ENCODE peak calls at places on chromosome 18, in four cellular contexts. E, N, V and X are unnamed samples.

GRCh38 chr18:64983497-64984238 is 767.1 kb upstream of the CDH7 start:
- DNase-seq in V (no peak), E (no peak), N (no peak), X (no peak)

GRCh38 chr18:73316513-73316912 is 448.7 kb upstream of the NETO1 start:
- DNase-seq in E (no peak), N (no peak), V (no peak), X (no peak)

GRCh38 chr18:3585656-3586509 is 135.9 kb downstream of the TGIF1 start:
- DNase-seq in N (peak; percentile 77), V (peak; percentile 56), E (peak; percentile 78), X (peak; percentile 90)

GRCh38 chr18:39453882-39454281 is 1888.3 kb upstream of the CELF4 start:
- DNase-seq in N (no peak), E (peak; percentile 61), V (no peak), X (no peak)

GRCh38 chr18:54094474-54094873 is 130.0 kb downstream of the MBD2 start:
- DNase-seq in E (no peak), N (no peak), V (no peak), X (no peak)

GRCh38 chr18:39497819-39498218 is 1932.2 kb upstream of the CELF4 start:
- DNase-seq in V (no peak), N (no peak), E (no peak), X (no peak)

GRCh38 chr18:3350566-3351527 is 88.9 kb downstream of the MYL12B start:
- DNase-seq in N (no peak), E (no peak), V (no peak), X (no peak)

GRCh38 chr18:11178951-11179549 is 29.7 kb upstream of the PIEZO2 start:
- DNase-seq in E (peak; percentile 86), V (no peak), N (no peak), X (peak; percentile 80)

GRCh38 chr18:48003426-48004349 is 73.2 kb upstream of the SMAD2 start:
- DNase-seq in V (no peak), E (peak; percentile 65), N (no peak), X (no peak)

GRCh38 chr18:2655153-2655953 is at the start of gene SMCHD1:
- DNase-seq in N (no peak), V (peak; percentile 83), E (peak; percentile 90), X (peak; percentile 92)

GRCh38 chr18:35713545-35713944 is 132.0 kb downstream of the GALNT1 start:
- DNase-seq in N (no peak), E (no peak), V (no peak), X (no peak)

GRCh38 chr18:75161629-75162028 is 47.3 kb downstream of the PTGR3 start:
- DNase-seq in V (no peak), N (no peak), E (no peak), X (no peak)

GRCh38 chr18:52339891-52340371 is at the start of gene DCC:
- DNase-seq in E (no peak), V (no peak), N (peak; percentile 47), X (no peak)

GRCh38 chr18:10454800-10455550 is 540 bp downstream of the APCDD1 start:
- DNase-seq in N (no peak), V (no peak), E (no peak), X (no peak)

GRCh38 chr18:59052965-59053960 is 86.4 kb upstream of the SEC11C start:
- DNase-seq in E (no peak), V (no peak), N (no peak), X (no peak)

GRCh38 chr18:811192-812122 is 585 bp downstream of the YES1 start:
- DNase-seq in V (no peak), N (no peak), E (no peak), X (peak; percentile 79)

GRCh38 chr18:39913790-39914366 is 2041.2 kb upstream of the PIK3C3 start:
- DNase-seq in N (no peak), V (no peak), E (no peak), X (no peak)

DNA sequence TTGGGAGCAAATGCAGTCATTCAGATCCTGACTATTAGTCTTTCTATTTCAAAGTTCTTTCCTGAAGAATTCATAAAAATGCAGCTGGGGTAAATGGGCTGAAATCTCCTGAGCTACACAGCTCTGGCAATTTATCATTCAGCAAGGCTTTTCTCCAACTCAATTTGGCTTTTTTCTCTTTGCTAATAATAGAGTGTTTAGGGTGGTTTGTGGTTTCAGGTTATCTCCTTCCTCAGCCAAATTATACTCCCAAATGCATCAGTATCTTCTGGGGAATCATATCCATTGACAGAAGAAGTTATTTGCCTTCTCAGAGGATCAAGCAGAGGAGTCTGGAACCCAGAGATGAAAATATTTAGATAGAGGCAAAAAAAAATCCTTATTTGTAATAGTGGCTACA is 282.4 kb upstream of the SLC14A2 start:
- DNase-seq in N (no peak), E (no peak), V (no peak), X (no peak)
- H3K9me3 ChIP-seq in N (no peaks in the 10 kb centered on the region), E (no peaks in the 10 kb centered on the region), V (no peaks in the 10 kb centered on the region), X (no peaks in the 10 kb centered on the region)

GRCh38 chr18:22946217-22946616 is 13.1 kb downstream of the RBBP8 start:
- DNase-seq in E (no peak), V (no peak), N (no peak), X (no peak)

GRCh38 chr18:22946841-22947240 is 13.7 kb downstream of the RBBP8 start:
- DNase-seq in V (no peak), N (no peak), E (no peak), X (no peak)

GRCh38 chr18:22952525-22952924 is 19.4 kb downstream of the RBBP8 start:
- DNase-seq in V (no peak), N (no peak), E (no peak), X (no peak)

GRCh38 chr18:22956226-22956625 is 23.1 kb downstream of the RBBP8 start:
- DNase-seq in E (no peak), N (no peak), V (no peak), X (no peak)

DNA sequence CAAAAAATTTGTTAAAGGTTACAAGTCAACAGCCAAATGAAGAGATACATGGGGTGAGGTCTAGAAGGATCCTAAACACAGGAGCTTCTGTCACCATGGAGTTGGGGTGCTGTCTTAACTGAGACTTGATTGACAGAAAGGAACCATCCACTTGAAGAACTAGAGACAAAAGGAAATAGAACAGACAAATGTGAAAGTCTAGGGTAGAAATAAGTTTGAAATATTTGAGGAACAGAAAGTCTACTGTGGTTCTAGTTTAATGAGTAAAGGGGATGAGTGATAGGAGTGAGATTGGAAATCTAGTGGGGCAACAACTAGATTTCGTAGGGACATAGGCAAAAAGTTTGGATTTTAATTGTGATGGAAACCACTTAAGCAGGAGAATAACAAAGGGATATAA is 18.7 kb downstream of the RBBP8 start:
- DNase-seq in E (no peak), N (no peak), V (no peak), X (no peak)
- H3K9me3 ChIP-seq in E (no peaks in the 10 kb centered on the region), N (no peaks in the 10 kb centered on the region), V (no peaks in the 10 kb centered on the region), X (no peaks in the 10 kb centered on the region)

GRCh38 chr18:56068030-56068671 is 480.2 kb upstream of the TCF4 start:
- DNase-seq in N (no peak), E (no peak), V (no peak), X (no peak)
- H3K9me3 ChIP-seq in N (no peaks in the 10 kb centered on the region), E (no peaks in the 10 kb centered on the region), V (peaks cover 2% of the 10 kb centered on the region), X (no peaks in the 10 kb centered on the region)

DNA sequence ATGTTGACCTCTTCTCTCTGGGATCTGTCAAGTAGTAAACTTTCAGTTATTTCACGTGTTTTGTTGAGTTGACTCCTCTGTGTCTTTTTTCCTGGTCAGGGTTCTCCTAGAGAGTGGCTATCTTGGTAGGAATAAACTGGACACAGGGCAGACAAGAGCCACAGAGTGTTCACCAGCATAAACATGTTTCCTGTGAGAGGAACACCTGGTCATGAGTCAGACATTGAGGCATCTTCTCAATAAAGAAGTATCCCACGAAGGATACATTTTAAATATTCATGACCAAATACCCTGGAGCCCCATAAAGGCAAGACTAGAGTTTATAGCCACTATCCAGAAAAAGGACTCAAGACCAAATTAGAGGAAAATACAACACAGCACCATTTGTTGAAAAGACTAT is 269.7 kb upstream of the ZNF521 start:
- DNase-seq in N (no peak), V (no peak), E (no peak), X (no peak)
- H3K9me3 ChIP-seq in N (no peaks in the 10 kb centered on the region), V (no peaks in the 10 kb centered on the region), E (no peaks in the 10 kb centered on the region), X (no peaks in the 10 kb centered on the region)

GRCh38 chr18:78080081-78080480 is 830.4 kb downstream of the GALR1 start:
- DNase-seq in V (no peak), E (no peak), N (no peak), X (no peak)
- H3K9me3 ChIP-seq in V (no peaks in the 10 kb centered on the region), E (no peaks in the 10 kb centered on the region), N (no peaks in the 10 kb centered on the region), X (no peaks in the 10 kb centered on the region)

DNA sequence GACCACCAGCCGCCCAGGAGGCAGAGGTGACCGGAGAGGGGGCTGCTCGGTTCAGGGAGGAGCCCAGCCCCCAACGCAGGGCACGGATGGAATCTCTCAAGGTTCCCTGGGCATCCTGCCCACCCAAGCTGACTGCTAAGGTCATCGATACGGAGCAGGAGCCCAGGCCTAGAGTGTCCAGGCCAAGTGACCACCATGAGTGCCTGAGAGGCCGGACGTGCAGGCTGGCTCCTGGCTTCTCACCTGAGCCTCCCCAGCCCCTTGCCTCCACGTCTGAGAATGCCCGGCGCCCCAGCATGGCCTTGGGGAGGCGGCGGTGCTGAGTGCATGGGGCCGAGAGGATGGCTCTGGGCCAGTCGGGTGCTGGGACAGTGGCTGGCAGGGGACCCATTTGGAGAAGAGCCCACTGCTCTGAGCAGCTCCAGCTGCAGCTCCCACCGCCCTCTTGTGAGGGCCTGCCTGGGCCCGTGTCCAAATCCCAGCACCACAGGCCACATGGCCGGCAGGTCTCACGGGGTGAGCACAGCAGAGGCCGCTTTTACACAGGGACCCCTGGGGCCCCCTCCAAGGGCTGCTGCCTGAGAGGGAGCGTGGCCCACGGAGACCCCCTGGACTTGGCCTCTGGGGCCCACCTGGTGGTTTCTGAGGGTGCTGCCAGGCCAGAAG is 102.8 kb upstream of the CTDP1 start:
- DNase-seq in N (no peak), V (no peak), E (no peak), X (peak; percentile 74)
- H3K9me3 ChIP-seq in N (peaks cover 25% of the 10 kb centered on the region), V (no peaks in the 10 kb centered on the region), E (no peaks in the 10 kb centered on the region), X (peaks cover 13% of the 10 kb centered on the region)

GRCh38 chr18:45666520-45666919 is 51.2 kb downstream of the SLC14A2 start:
- DNase-seq in N (no peak), E (no peak), V (no peak), X (no peak)

GRCh38 chr18:45663646-45664045 is 48.4 kb downstream of the SLC14A2 start:
- DNase-seq in N (no peak), V (no peak), E (no peak), X (no peak)

GRCh38 chr18:45666006-45666405 is 50.7 kb downstream of the SLC14A2 start:
- DNase-seq in V (no peak), N (no peak), E (no peak), X (no peak)

GRCh38 chr18:45667056-45667455 is 51.8 kb downstream of the SLC14A2 start:
- DNase-seq in N (no peak), V (no peak), E (no peak), X (no peak)

DNA sequence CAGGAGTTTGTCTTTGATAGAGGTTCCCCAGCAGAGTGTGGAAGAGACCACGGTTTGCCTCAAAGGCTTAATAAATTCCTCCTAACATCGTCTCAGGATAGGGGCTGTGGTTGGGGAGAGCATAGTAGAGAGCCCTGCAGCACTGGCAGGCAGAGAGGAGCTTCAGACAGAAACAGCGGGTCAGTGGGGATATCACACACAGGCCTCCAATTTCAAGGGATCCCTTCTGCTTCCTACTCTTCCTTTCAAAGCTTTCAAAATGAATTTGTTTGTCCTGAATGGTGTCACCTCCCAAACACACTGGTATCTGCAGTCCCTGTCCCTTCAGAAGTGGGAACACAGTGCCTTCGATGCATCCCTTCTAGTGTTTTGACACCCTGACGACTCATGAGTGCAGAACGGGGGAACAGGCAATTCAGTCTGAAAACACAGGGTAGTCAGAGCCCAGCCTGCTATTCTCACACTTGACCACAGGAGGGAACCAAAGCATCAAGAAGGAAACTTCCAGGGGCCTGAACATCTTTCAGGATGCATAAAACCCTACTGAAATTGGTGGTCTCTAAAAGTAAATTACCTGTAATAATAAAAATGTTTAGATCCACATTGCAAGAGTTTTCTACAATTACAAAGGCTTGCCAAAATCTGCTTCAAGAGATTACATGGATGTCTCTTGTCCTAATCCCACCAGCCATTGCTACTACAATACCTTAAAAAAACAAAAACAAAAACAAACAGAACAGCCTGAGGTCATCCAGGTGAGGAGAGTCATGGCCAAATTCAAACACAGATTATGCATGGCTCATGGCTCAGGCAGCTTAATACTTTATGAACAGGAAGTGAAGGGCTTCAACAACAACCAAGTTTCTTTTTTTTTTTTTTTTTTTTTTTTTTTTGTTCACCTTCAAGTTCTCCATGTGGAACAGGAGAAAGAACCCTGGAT is 49.8 kb downstream of the SLC14A2 start:
- DNase-seq in E (peak; percentile 85), N (peak; percentile 48), V (peak; percentile 54), X (peak; percentile 29)
- H3K9me3 ChIP-seq in E (no peaks in the 10 kb centered on the region), N (no peaks in the 10 kb centered on the region), V (no peaks in the 10 kb centered on the region), X (no peaks in the 10 kb centered on the region)